ENCODE peak calls at places on chromosomes 5 and 9, in nine cellular contexts. J, X, M, N, F, U, Z, S and A are unnamed samples.

GRCh38 chr5:144142030-144142825 is 28.2 kb downstream of the YIPF5 start:
- DNase-seq in U (no peak), F (peak; percentile 73), S (peak; percentile 12), J (no peak), N (peak; percentile 65), M (peak; percentile 44), Z (no peak), X (no peak), A (no peak)

GRCh38 chr5:58259685-58260152 is 200.2 kb downstream of the PLK2 start:
- DNase-seq in X (no peak), Z (no peak), N (no peak), F (peak; percentile 98), S (peak; percentile 10), J (no peak), U (no peak), M (peak; percentile 86), A (no peak)

GRCh38 chr9:126420643-126421564 is 94.3 kb downstream of the MVB12B start:
- DNase-seq in U (no peak), F (peak; percentile 62), Z (no peak), J (no peak), S (peak; percentile 15), X (no peak), N (no peak), M (peak; percentile 35), A (no peak)

GRCh38 chr9:89945133-89945532 is 340.3 kb downstream of the GADD45G start:
- DNase-seq in U (no peak), F (peak; percentile 51), X (no peak), Z (no peak), J (no peak), N (peak; percentile 21), S (no peak), M (no peak), A (no peak)

GRCh38 chr5:32446660-32447059 is 2.1 kb upstream of the ZFR start:
- DNase-seq in J (no peak), F (no peak), M (no peak), U (no peak), Z (no peak), S (no peak), N (no peak), X (peak; percentile 15), A (no peak)

GRCh38 chr5:112630246-112631009 is 107.3 kb upstream of the APC start:
- DNase-seq in F (no peak), U (no peak), M (no peak), N (no peak), X (no peak), Z (no peak), J (no peak), S (no peak), A (no peak)

GRCh38 chr5:1419476-1420210 is 25.6 kb downstream of the SLC6A3 start:
- DNase-seq in U (no peak), S (no peak), M (no peak), X (no peak), J (no peak), Z (no peak), N (no peak), F (no peak), A (no peak)

GRCh38 chr9:121499427-121500164 is at the start of gene GGTA1:
- DNase-seq in N (peak; percentile 84), S (no peak), U (peak; percentile 11), Z (peak; percentile 51), X (peak; percentile 34), J (no peak), M (peak; percentile 57), F (peak; percentile 55), A (no peak)

GRCh38 chr9:88106492-88106891 is 31.8 kb downstream of the SPATA31C2 start:
- DNase-seq in N (peak; percentile 35), J (no peak), U (no peak), Z (peak; percentile 36), S (peak; percentile 54), X (no peak), F (peak; percentile 59), M (no peak), A (no peak)

GRCh38 chr9:98692392-98692791 is 16.3 kb downstream of the GABBR2 start:
- DNase-seq in U (no peak), Z (no peak), F (no peak), M (no peak), N (no peak), X (no peak), S (no peak), J (no peak), A (no peak)

GRCh38 chr9:14221558-14221957 is 92.4 kb downstream of the NFIB start:
- DNase-seq in U (no peak), Z (no peak), N (no peak), M (peak; percentile 65), J (no peak), F (peak; percentile 53), X (no peak), S (peak; percentile 21), A (no peak)

GRCh38 chr9:111118256-111118950 is 80.1 kb upstream of the LPAR1 start:
- DNase-seq in S (no peak), U (no peak), M (no peak), N (no peak), X (no peak), F (no peak), J (no peak), Z (no peak), A (no peak)

GRCh38 chr5:147441191-147441695 is 68.6 kb downstream of the DPYSL3 start:
- DNase-seq in X (no peak), Z (no peak), J (no peak), N (peak; percentile 57), S (no peak), M (no peak), F (no peak), U (no peak), A (no peak)

GRCh38 chr9:105608685-105609598 is 51.0 kb downstream of the FKTN start:
- DNase-seq in M (peak; percentile 36), F (peak; percentile 48), N (peak; percentile 79), S (peak; percentile 48), J (no peak), Z (no peak), X (peak; percentile 10), U (no peak), A (no peak)

GRCh38 chr5:29037716-29038115 is 1999.3 kb upstream of the CDH9 start:
- DNase-seq in F (no peak), S (no peak), N (no peak), U (no peak), X (no peak), Z (no peak), M (no peak), J (no peak), A (no peak)

GRCh38 chr5:60843693-60844428 is at the start of gene ELOVL7:
- DNase-seq in U (no peak), X (peak; percentile 89), Z (no peak), N (peak; percentile 94), J (no peak), F (peak; percentile 89), S (peak; percentile 66), M (peak; percentile 10), A (no peak)

GRCh38 chr9:99087462-99087861 is 17.5 kb upstream of the TGFBR1 start:
- DNase-seq in N (no peak), X (no peak), F (no peak), U (no peak), S (no peak), Z (no peak), M (no peak), J (no peak), A (no peak)

GRCh38 chr9:36319806-36320205 is 61.6 kb upstream of the GNE start:
- DNase-seq in Z (no peak), F (no peak), J (no peak), X (peak; percentile 55), S (no peak), M (peak; percentile 58), N (no peak), U (no peak), A (no peak)

GRCh38 chr9:110655723-110656641 is 12.6 kb upstream of the MUSK start:
- DNase-seq in X (no peak), Z (peak; percentile 46), U (peak; percentile 45), N (no peak), S (no peak), J (no peak), M (no peak), F (no peak), A (no peak)

GRCh38 chr9:113525208-113525607 is 61.7 kb downstream of the RGS3 start:
- DNase-seq in M (no peak), N (no peak), F (no peak), X (no peak), Z (no peak), U (no peak), J (no peak), S (no peak), A (no peak)
- H3K4me1 ChIP-seq in M (peaks cover 20% of the 10 kb centered on the region), N (peaks cover 21% of the 10 kb centered on the region), F (no peaks in the 10 kb centered on the region), X (peaks cover 7% of the 10 kb centered on the region), Z (peaks cover 10% of the 10 kb centered on the region), U (peaks cover 71% of the 10 kb centered on the region), J (peaks cover 82% of the 10 kb centered on the region), S (no peaks in the 10 kb centered on the region), A (peaks cover 23% of the 10 kb centered on the region)

GRCh38 chr5:177500685-177501522 is 3.5 kb upstream of the PDLIM7 start:
- DNase-seq in M (peak; percentile 88), F (peak; percentile 91), X (peak; percentile 86), Z (peak; percentile 91), U (peak; percentile 72), J (peak; percentile 93), N (peak; percentile 95), S (peak; percentile 75), A (peak; percentile 37)
- H3K4me1 ChIP-seq in M (peaks cover 16% of the 10 kb centered on the region), F (peaks cover under 1% of the 10 kb centered on the region), X (peaks cover 4% of the 10 kb centered on the region), Z (peaks cover 7% of the 10 kb centered on the region), U (peaks cover 23% of the 10 kb centered on the region), J (peaks cover 20% of the 10 kb centered on the region), N (peaks cover 20% of the 10 kb centered on the region), S (peaks cover 9% of the 10 kb centered on the region), A (peaks cover 29% of the 10 kb centered on the region)

GRCh38 chr5:145979270-145980223 is 43.2 kb downstream of the SH3RF2 start:
- DNase-seq in Z (no peak), N (no peak), U (no peak), S (no peak), F (peak; percentile 83), X (no peak), M (no peak), J (no peak), A (no peak)
- H3K4me1 ChIP-seq in Z (no peaks in the 10 kb centered on the region), N (peaks cover 17% of the 10 kb centered on the region), U (peaks cover 83% of the 10 kb centered on the region), S (peaks cover 77% of the 10 kb centered on the region), F (peaks cover 8% of the 10 kb centered on the region), X (peaks cover 4% of the 10 kb centered on the region), M (peaks cover 84% of the 10 kb centered on the region), J (no peaks in the 10 kb centered on the region), A (peaks cover 87% of the 10 kb centered on the region)

GRCh38 chr9:79615038-79615437 is 43.3 kb downstream of the TLE4 start:
- DNase-seq in S (no peak), N (no peak), U (no peak), X (no peak), J (no peak), F (no peak), M (no peak), Z (no peak), A (no peak)

GRCh38 chr9:79610019-79610760 is 38.4 kb downstream of the TLE4 start:
- DNase-seq in M (no peak), S (no peak), X (no peak), J (no peak), F (no peak), N (peak; percentile 58), Z (no peak), U (no peak), A (no peak)

GRCh38 chr9:79611091-79611614 is 39.4 kb downstream of the TLE4 start:
- DNase-seq in F (peak; percentile 64), M (no peak), Z (no peak), N (peak; percentile 86), J (no peak), X (no peak), S (no peak), U (no peak), A (no peak)

GRCh38 chr9:79616013-79616412 is 44.2 kb downstream of the TLE4 start:
- DNase-seq in J (no peak), N (no peak), X (no peak), U (peak; percentile 5), M (no peak), Z (no peak), S (no peak), F (peak; percentile 14), A (no peak)

GRCh38 chr9:79613145-79613544 is 41.4 kb downstream of the TLE4 start:
- DNase-seq in F (peak; percentile 51), N (no peak), M (no peak), Z (no peak), S (no peak), X (no peak), J (no peak), U (no peak), A (no peak)
- H3K4me1 ChIP-seq in F (peaks cover 5% of the 10 kb centered on the region), N (peaks cover 93% of the 10 kb centered on the region), M (peaks cover 12% of the 10 kb centered on the region), Z (peaks cover 10% of the 10 kb centered on the region), S (no peaks in the 10 kb centered on the region), X (no peaks in the 10 kb centered on the region), J (peaks cover 6% of the 10 kb centered on the region), U (peaks cover 69% of the 10 kb centered on the region), A (peaks cover 4% of the 10 kb centered on the region)